ENCODE peak calls at places on chromosomes 16 and 17, in eight cellular contexts. K is glutamatergic neuron; P is NCI-H2029; N is endodermal cell; V is lower lobe of right lung; F is NCI-H1092; R is activated naive CD8-positive, alpha-beta T cell treated with anti-CD3 and anti-CD28 coated beads, Interleukin-2, amount 10 ng/mL, durations not matched to agents 7 days and 5 days; O is iPS DF 19.7. H is an unnamed sample.

GRCh38 chr17:60361889-60362288 is 30.0 kb downstream of the USP32 start:
- DNase-seq in K (peak; percentile 22), P (no peak), N (no peak), V (no peak), F (no peak), R (no peak), O (no peak), H (no peak)

GRCh38 chr16:82229800-82230619 is 60.0 kb upstream of the MPHOSPH6 start:
- DNase-seq in K (peak; percentile 86), P (peak; percentile 12), N (peak; percentile 94), V (peak; percentile 76), F (peak; percentile 76), R (peak; percentile 57), O (peak; percentile 23), H (peak; percentile 31)

GRCh38 chr17:55334285-55334684 is 69.5 kb downstream of the HLF start:
- DNase-seq in K (no peak), P (no peak), N (no peak), V (no peak), F (no peak), R (no peak), O (no peak), H (no peak)

GRCh38 chr17:28553000-28553505 is 629 bp upstream of the UNC119 start:
- DNase-seq in K (no peak), P (no peak), N (no peak), V (no peak), F (no peak), R (no peak), O (no peak), H (no peak)

GRCh38 chr16:25553711-25554436 is 137.9 kb upstream of the HS3ST4 start:
- DNase-seq in K (no peak), P (no peak), N (no peak), V (no peak), F (no peak), R (no peak), O (no peak), H (no peak)

GRCh38 chr17:77802811-77803220 is 155.7 kb upstream of the TNRC6C start:
- DNase-seq in K (peak; percentile 60), P (no peak), N (peak; percentile 87), V (no peak), F (peak; percentile 82), R (no peak), O (no peak), H (no peak)

GRCh38 chr17:64326420-64327054 is 63.5 kb upstream of the TEX2 start:
- DNase-seq in K (no peak), P (no peak), N (no peak), V (peak; percentile 87), F (no peak), R (no peak), O (no peak), H (peak; percentile 67)

GRCh38 chr17:63929860-63930766 is 2.0 kb downstream of the CD79B start:
- DNase-seq in K (no peak), P (no peak), N (no peak), V (no peak), F (no peak), R (no peak), O (no peak), H (no peak)

GRCh38 chr17:28470266-28471126 is 2.9 kb upstream of the SLC13A2 start:
- DNase-seq in K (no peak), P (no peak), N (no peak), V (no peak), F (no peak), R (peak; percentile 15), O (no peak), H (no peak)